ENCODE peak calls at places on chromosomes 13 and 19, in nine cellular contexts. J is AG09319, B is A673, L is IMR-90, W is transverse colon, T is lower lobe of right lung, E is brain microvascular endothelial cell, D is thoracic aorta, U is progenitor cell of endocrine pancreas. H is an unnamed sample.

GRCh38 chr19:3516675-3517207 is 10.6 kb downstream of the FZR1 start:
- DNase-seq in W (peak), U (no peak), L (no peak), D (no peak), B (no peak), T (no peak), E (no peak), J (no peak), H (peak)

GRCh38 chr13:62747629-62748028 is 1332.0 kb upstream of the PCDH20 start:
- DNase-seq in J (no peak), U (no peak), E (no peak), L (peak), W (no peak), T (no peak), B (peak), D (no peak), H (peak)

GRCh38 chr19:18425515-18426415 is 6.6 kb downstream of the SSBP4 start:
- DNase-seq in T (no peak), E (peak), W (peak), D (no peak), L (peak), U (no peak), B (peak), J (no peak), H (no peak)

GRCh38 chr19:4533334-4533733 is 1.7 kb downstream of the PLIN5 start:
- DNase-seq in D (no peak), L (no peak), J (no peak), U (no peak), B (no peak), T (no peak), W (no peak), E (no peak), H (no peak)

GRCh38 chr19:46913198-46913851 is 52.5 kb downstream of the ARHGAP35 start:
- DNase-seq in U (no peak), L (no peak), D (no peak), W (no peak), T (no peak), B (no peak), E (no peak), J (no peak), H (no peak)

GRCh38 chr19:1261863-1262686 is 7.1 kb upstream of the CIRBP start:
- DNase-seq in D (peak), U (no peak), L (peak), B (no peak), W (peak), T (peak), E (no peak), J (no peak), H (peak)

GRCh38 chr13:33710924-33711323 is 107.0 kb upstream of the RFC3 start:
- DNase-seq in L (no peak), U (no peak), J (no peak), B (no peak), D (no peak), E (no peak), W (no peak), T (no peak), H (no peak)

GRCh38 chr19:1422360-1422759 is 15.0 kb downstream of the DAZAP1 start:
- DNase-seq in L (no peak), T (no peak), D (no peak), J (no peak), W (no peak), E (no peak), U (no peak), B (no peak), H (no peak)

GRCh38 chr19:15180451-15181390 is 20.1 kb downstream of the NOTCH3 start:
- DNase-seq in E (no peak), B (peak), W (peak), U (no peak), J (no peak), L (no peak), T (peak), D (no peak), H (no peak)

GRCh38 chr13:37878496-37878895 is 8.9 kb upstream of the TRPC4 start:
- DNase-seq in D (no peak), L (peak), T (no peak), B (no peak), W (no peak), U (no peak), E (no peak), J (no peak), H (no peak)

GRCh38 chr13:42883771-42884170 is 102.4 kb downstream of the FAM216B start:
- DNase-seq in L (peak), T (no peak), E (peak), W (peak), J (peak), B (no peak), D (no peak), U (no peak), H (peak)

GRCh38 chr13:111177081-111177711 is 62.1 kb downstream of the ARHGEF7 start:
- DNase-seq in T (peak), U (no peak), W (peak), J (no peak), B (peak), E (peak), L (peak), D (no peak), H (no peak)

GRCh38 chr19:18612772-18613588 is at the start of gene TMEM59L:
- DNase-seq in L (no peak), U (no peak), D (no peak), B (no peak), J (no peak), T (no peak), E (no peak), W (no peak), H (no peak)

GRCh38 chr13:48185018-48185417 is 48.0 kb upstream of the ITM2B start:
- DNase-seq in W (no peak), E (no peak), B (no peak), D (no peak), T (no peak), U (no peak), L (no peak), J (no peak), H (no peak)

GRCh38 chr19:27580906-27581305 is 1632.0 kb downstream of the UQCRFS1 start:
- DNase-seq in U (no peak), J (no peak), D (no peak), L (no peak), B (no peak), T (no peak), E (no peak), W (no peak), H (no peak)

GRCh38 chr13:42258747-42259146 is 13.2 kb upstream of the AKAP11 start:
- DNase-seq in L (no peak), J (no peak), B (no peak), D (no peak), W (no peak), T (no peak), U (no peak), E (no peak), H (no peak)

GRCh38 chr13:79560954-79561353 is 80.0 kb downstream of the NDFIP2 start:
- DNase-seq in U (no peak), T (no peak), E (no peak), J (no peak), D (no peak), L (no peak), B (no peak), W (no peak), H (peak)

GRCh38 chr19:41328157-41328817 is 18.3 kb downstream of the CCDC97 start:
- DNase-seq in E (no peak), L (peak), U (no peak), D (no peak), B (no peak), W (no peak), J (no peak), T (no peak), H (no peak)

GRCh38 chr13:43730642-43731041 is 56.1 kb downstream of the ENOX1 start:
- DNase-seq in D (no peak), J (no peak), L (peak), U (no peak), B (no peak), E (peak), W (peak), T (no peak), H (peak)

GRCh38 chr13:43387880-43388279 is 364.5 kb downstream of the DNAJC15 start:
- DNase-seq in E (no peak), W (no peak), U (no peak), L (no peak), J (no peak), D (no peak), B (no peak), T (no peak), H (no peak)

GRCh38 chr13:57409121-57409520 is 222.4 kb upstream of the PCDH17 start:
- DNase-seq in U (no peak), L (no peak), D (no peak), T (no peak), B (no peak), J (no peak), E (no peak), W (no peak), H (no peak)

GRCh38 chr19:52229524-52229923 is 39.7 kb downstream of the PPP2R1A start:
- DNase-seq in D (no peak), W (no peak), E (no peak), L (no peak), T (no peak), J (no peak), B (no peak), U (no peak), H (no peak)

GRCh38 chr19:10074153-10074552 is 12.0 kb upstream of the SHFL start:
- DNase-seq in E (peak), U (no peak), B (peak), T (no peak), J (no peak), L (peak), D (no peak), W (no peak), H (peak)

GRCh38 chr13:36074659-36075058 is 56.5 kb downstream of the DCLK1 start:
- DNase-seq in B (peak), D (no peak), J (no peak), T (no peak), L (no peak), E (no peak), W (no peak), U (no peak), H (no peak)

GRCh38 chr19:46890423-46891170 is 29.8 kb downstream of the ARHGAP35 start:
- DNase-seq in U (no peak), W (no peak), T (no peak), L (peak), J (peak), E (peak), D (no peak), B (no peak), H (peak)

GRCh38 chr13:83065136-83065535 is 817.1 kb downstream of the SLITRK1 start:
- DNase-seq in J (peak), L (peak), U (no peak), B (no peak), T (no peak), E (peak), W (peak), D (peak), H (peak)

GRCh38 chr19:5864725-5865486 is 5.4 kb downstream of the FUT5 start:
- DNase-seq in J (no peak), L (no peak), D (no peak), E (no peak), W (no peak), U (no peak), T (no peak), B (no peak), H (no peak)

GRCh38 chr13:98937911-98938381 is 39.9 kb downstream of the DOCK9 start:
- DNase-seq in T (no peak), B (no peak), E (no peak), W (no peak), L (peak), U (no peak), J (no peak), D (no peak), H (no peak)

GRCh38 chr13:41696163-41697003 is 239.0 kb downstream of the RGCC start:
- DNase-seq in B (peak), L (peak), D (no peak), W (no peak), U (no peak), J (peak), T (no peak), E (peak), H (peak)

GRCh38 chr19:35773020-35773809 is 2.1 kb upstream of the ARHGAP33 start:
- DNase-seq in E (no peak), L (peak), D (no peak), T (no peak), W (no peak), J (no peak), U (no peak), B (no peak), H (peak)

GRCh38 chr19:45677351-45678230 is 9.6 kb downstream of the GIPR start:
- DNase-seq in D (no peak), B (peak), T (peak), W (peak), U (peak), J (no peak), L (peak), E (peak), H (peak)

GRCh38 chr19:13872695-13873389 is 4.1 kb upstream of the NANOS3 start:
- DNase-seq in L (no peak), J (no peak), T (no peak), D (no peak), U (no peak), E (no peak), B (peak), W (no peak), H (no peak)

GRCh38 chr19:1826557-1827521 is 14.8 kb upstream of the ATP8B3 start:
- DNase-seq in J (no peak), U (no peak), W (no peak), E (no peak), L (no peak), T (no peak), B (no peak), D (no peak), H (no peak)

GRCh38 chr13:22082030-22082429 is 411.2 kb downstream of the FGF9 start:
- DNase-seq in L (no peak), E (no peak), W (no peak), J (no peak), T (no peak), U (no peak), B (no peak), D (no peak), H (no peak)

GRCh38 chr13:89846890-89847585 is 1500.4 kb upstream of the MIR17HG start:
- DNase-seq in E (no peak), L (peak), W (no peak), B (no peak), D (no peak), U (no peak), J (no peak), T (no peak), H (no peak)

GRCh38 chr19:3776479-3777040 is 4.5 kb upstream of the RAX2 start:
- DNase-seq in J (no peak), E (no peak), B (no peak), W (no peak), U (no peak), L (no peak), T (no peak), D (no peak), H (no peak)

GRCh38 chr19:10113592-10113963 is 2.1 kb downstream of the P2RY11 start:
- DNase-seq in T (peak), U (no peak), L (no peak), E (no peak), D (no peak), J (no peak), W (no peak), B (no peak), H (peak)

GRCh38 chr19:38538793-38539528 is 78.8 kb downstream of the MAP4K1 start:
- DNase-seq in T (peak), U (no peak), B (no peak), E (no peak), J (no peak), W (no peak), D (no peak), L (no peak), H (no peak)

DNA sequence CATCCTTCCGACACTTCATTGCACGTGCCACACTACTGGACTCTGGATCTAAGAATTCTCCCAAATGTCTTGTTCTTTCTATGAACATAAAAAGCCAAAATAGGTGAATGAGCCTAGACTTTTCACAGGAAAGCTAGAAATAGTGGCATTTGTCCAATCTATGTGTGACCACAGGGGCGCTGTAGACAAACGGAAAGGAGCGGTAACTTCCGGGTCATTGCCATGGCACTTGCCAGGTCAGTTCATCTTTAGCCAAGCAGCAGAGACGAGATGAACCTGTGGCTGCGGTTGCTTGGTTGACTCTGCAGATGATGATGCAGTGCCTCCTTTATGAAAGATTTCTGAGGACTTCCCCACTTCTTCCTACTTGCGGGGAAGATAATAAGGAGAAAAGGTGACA is 65.6 kb downstream of the ADGRE1 start:
- DNase-seq in W (no peak), U (no peak), D (no peak), E (no peak), T (no peak), J (no peak), B (no peak), L (no peak), H (no peak)
- TF ChIP-seq CTCF in W (no peak), U (no peak), D (no peak), E (no peak), T (no peak), J (no peak), B (no peak), L (no peak), H (no peak)

GRCh38 chr19:8340341-8341096 is 2.5 kb downstream of the KANK3 start:
- DNase-seq in B (no peak), W (peak), E (no peak), U (no peak), D (no peak), L (no peak), J (no peak), T (peak), H (no peak)
- TF ChIP-seq CTCF in B (no peak), W (peak), E (peak), U (peak), D (peak), L (peak), J (no peak), T (peak), H (no peak)

DNA sequence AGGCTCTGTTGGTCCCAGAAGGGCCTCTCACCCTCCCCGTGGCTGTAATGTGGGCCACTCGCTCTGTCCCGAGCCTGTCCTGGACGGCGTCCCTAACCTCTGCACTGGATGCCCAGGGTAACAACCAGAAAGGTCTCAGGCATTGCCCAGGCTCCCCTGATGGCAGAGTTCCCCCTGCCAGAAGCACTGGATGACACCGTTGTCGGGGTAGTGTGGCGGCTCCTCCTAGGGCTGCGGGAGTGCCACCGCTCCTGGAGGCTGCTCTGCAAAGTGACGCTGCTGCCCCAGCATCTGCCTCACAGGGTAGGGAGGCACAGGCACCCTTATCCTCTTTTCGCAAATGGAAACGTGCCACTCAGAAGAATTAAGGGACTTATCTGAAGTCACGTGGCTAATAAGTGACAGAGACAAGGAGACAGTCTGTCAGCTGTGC is 32.0 kb downstream of the MPHOSPH8 start:
- DNase-seq in L (no peak), D (no peak), E (no peak), J (no peak), U (no peak), W (no peak), T (no peak), B (no peak), H (no peak)
- TF ChIP-seq CTCF in L (no peak), D (no peak), E (no peak), J (no peak), U (no peak), W (no peak), T (no peak), B (no peak), H (no peak)

DNA sequence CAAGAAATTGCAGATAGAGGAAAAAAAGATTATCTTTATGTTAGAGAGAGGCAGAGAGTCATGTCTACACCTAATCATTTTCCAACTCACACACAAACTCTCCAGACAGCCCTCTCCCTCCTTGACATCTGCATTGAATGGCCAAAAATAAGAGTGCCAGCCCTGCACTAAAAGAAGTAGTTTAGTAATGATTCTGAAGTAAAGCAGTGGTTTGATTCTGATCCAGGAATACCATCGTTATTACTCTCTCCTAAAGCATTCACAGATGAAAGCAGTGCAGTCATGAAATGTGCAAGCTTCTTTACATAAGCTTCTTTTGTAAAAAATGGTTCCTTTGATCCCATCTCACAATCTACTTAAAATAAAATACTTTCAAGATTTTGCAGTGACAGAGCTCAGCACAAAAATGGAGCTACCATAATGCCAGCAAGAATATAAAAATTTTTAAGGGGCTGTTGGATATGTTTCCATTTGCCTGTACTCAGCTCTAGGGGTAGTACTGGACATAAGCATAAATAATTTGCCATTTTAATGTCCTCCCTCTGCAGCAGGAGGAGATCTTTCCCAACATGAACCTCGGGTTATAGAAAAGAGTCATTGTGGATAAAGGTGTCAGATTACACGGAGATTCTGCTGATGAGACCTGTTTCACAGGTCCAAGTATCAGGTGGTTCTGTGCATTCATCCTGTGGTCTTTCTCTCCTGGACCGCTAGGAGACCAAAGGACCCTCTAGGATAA is 406.3 kb downstream of the DCT start:
- DNase-seq in U (no peak), D (no peak), J (peak), B (no peak), T (no peak), L (peak), W (no peak), E (peak), H (peak)
- TF ChIP-seq CTCF in U (no peak), D (no peak), J (no peak), B (no peak), T (no peak), L (no peak), W (no peak), E (no peak), H (no peak)

DNA sequence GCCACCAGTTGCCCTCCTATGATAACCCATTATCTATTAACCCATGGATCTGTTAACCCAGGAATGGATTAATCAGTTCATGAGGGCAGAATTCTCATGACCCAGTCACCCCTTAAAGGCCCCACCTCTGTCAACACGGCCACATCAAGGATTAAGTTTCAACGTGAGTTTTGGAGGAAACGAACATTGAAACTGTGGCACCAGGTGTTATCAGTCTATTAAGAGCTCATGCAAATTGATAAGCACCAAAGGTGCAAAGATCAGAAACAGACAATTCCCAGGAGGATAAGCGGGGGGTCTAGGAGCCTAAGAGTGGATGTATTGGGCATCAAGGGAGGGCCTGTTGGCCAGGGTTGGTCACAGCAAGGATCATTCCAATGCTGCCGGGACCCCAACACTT is 19.9 kb upstream of the ELAVL1 start:
- DNase-seq in B (no peak), T (no peak), D (no peak), U (no peak), J (no peak), L (no peak), E (no peak), W (no peak), H (no peak)
- TF ChIP-seq CTCF in B (no peak), T (no peak), D (no peak), U (no peak), J (no peak), L (no peak), E (no peak), W (no peak), H (no peak)